ENCODE peak calls at places on chromosomes 12 and 14, in four cellular contexts. V is stomach; Z is stimulated activated CD4-positive, alpha-beta T cell treated with anti-CD3 and anti-CD28 coated beads, Interleukin-2, amount 100 ng/mL, for 4 hours; I is astrocyte of the spinal cord. T is an unnamed sample.

GRCh38 chr12:92224685-92225331 is 79.2 kb upstream of the BTG1 start:
- DNase-seq in V (no peak), Z (no peak), I (peak), T (no peak)

GRCh38 chr12:132063491-132063890 is 80.6 kb downstream of the DDX51 start:
- DNase-seq in V (no peak), Z (no peak), I (no peak), T (no peak)

GRCh38 chr12:55515696-55516095 is 23.5 kb downstream of the OR6C68 start:
- DNase-seq in V (no peak), Z (no peak), I (no peak), T (no peak)

GRCh38 chr12:43733687-43734086 is 24.9 kb downstream of the PUS7L start:
- DNase-seq in V (no peak), Z (no peak), I (no peak), T (no peak)

GRCh38 chr12:25162866-25163265 is 32.1 kb downstream of the DNAI7 start:
- DNase-seq in V (no peak), Z (no peak), I (no peak), T (no peak)

GRCh38 chr12:114480309-114481199 is 74.6 kb upstream of the TBX5 start:
- DNase-seq in V (no peak), Z (no peak), I (no peak), T (no peak)

GRCh38 chr14:100307215-100308111 is 1.2 kb upstream of the SLC25A29 start:
- DNase-seq in V (peak), Z (no peak), I (no peak), T (no peak)

GRCh38 chr14:27389402-27389801 is 791.6 kb upstream of the NOVA1 start:
- DNase-seq in V (no peak), Z (no peak), I (no peak), T (no peak)

GRCh38 chr14:23430733-23431105 is 4.7 kb downstream of the MYH7 start:
- DNase-seq in V (no peak), Z (no peak), I (no peak), T (no peak)

GRCh38 chr12:15682826-15683225 is 106.4 kb downstream of the EPS8 start:
- DNase-seq in V (no peak), Z (no peak), I (no peak), T (no peak)

GRCh38 chr12:94677778-94678177 is 27.4 kb upstream of the TMCC3 start:
- DNase-seq in V (peak), Z (no peak), I (no peak), T (no peak)

GRCh38 chr12:111404362-111405148 is 1.2 kb upstream of the SH2B3 start:
- DNase-seq in V (no peak), Z (peak), I (no peak), T (peak)

GRCh38 chr14:104100171-104101085 is 14.9 kb downstream of the ASPG start:
- DNase-seq in V (no peak), Z (no peak), I (no peak), T (peak)

GRCh38 chr12:111033281-111034147 is 113.1 kb upstream of the MYL2 start:
- DNase-seq in V (no peak), Z (no peak), I (no peak), T (no peak)

GRCh38 chr12:34348064-34348463 is 325.8 kb downstream of the ALG10 start:
- DNase-seq in V (no peak), Z (no peak), I (no peak), T (no peak)

GRCh38 chr14:29927596-29928341 is at the start of gene PRKD1:
- DNase-seq in V (peak), Z (no peak), I (peak), T (peak)